ENCODE peak calls at places on chromosomes 7 and 10, in five cellular contexts. One of them, this sample, is unnamed.

GRCh38 chr10:1229574-1229973 is 173.4 kb downstream of the WDR37 start:
- DNase-seq in OCI-M1: no peak
- DNase-seq in effector CD4-positive, alpha-beta T cell: no peak
- DNase-seq in NCI-H1092 treated with DMSO at 0.1 percent for 48 hours: no peak
- DNase-seq in T-helper 9 cell: no peak
- DNase-seq in this sample: no peak

GRCh38 chr7:105268056-105268455 is 120.7 kb downstream of the SRPK2 start:
- DNase-seq in OCI-M1: no peak
- DNase-seq in effector CD4-positive, alpha-beta T cell: no peak
- DNase-seq in NCI-H1092 treated with DMSO at 0.1 percent for 48 hours: no peak
- DNase-seq in T-helper 9 cell: no peak
- DNase-seq in this sample: peak

GRCh38 chr7:128209229-128210035 is 31.6 kb upstream of the LEP start:
- DNase-seq in OCI-M1: peak
- DNase-seq in effector CD4-positive, alpha-beta T cell: peak
- DNase-seq in NCI-H1092 treated with DMSO at 0.1 percent for 48 hours: peak
- DNase-seq in T-helper 9 cell: peak
- DNase-seq in this sample: peak

GRCh38 chr7:27576360-27576944 is 86.2 kb downstream of the HIBADH start:
- DNase-seq in OCI-M1: peak
- DNase-seq in effector CD4-positive, alpha-beta T cell: no peak
- DNase-seq in NCI-H1092 treated with DMSO at 0.1 percent for 48 hours: peak
- DNase-seq in T-helper 9 cell: no peak
- DNase-seq in this sample: peak

GRCh38 chr10:103816431-103816830 is 38.9 kb downstream of the SH3PXD2A start:
- DNase-seq in OCI-M1: peak
- DNase-seq in effector CD4-positive, alpha-beta T cell: no peak
- DNase-seq in NCI-H1092 treated with DMSO at 0.1 percent for 48 hours: no peak
- DNase-seq in T-helper 9 cell: no peak
- DNase-seq in this sample: no peak

GRCh38 chr10:65701168-65701776 is 1224.6 kb upstream of the LRRTM3 start:
- DNase-seq in OCI-M1: no peak
- DNase-seq in effector CD4-positive, alpha-beta T cell: no peak
- DNase-seq in NCI-H1092 treated with DMSO at 0.1 percent for 48 hours: no peak
- DNase-seq in T-helper 9 cell: no peak
- DNase-seq in this sample: no peak

GRCh38 chr7:139105037-139105382 is 4.5 kb downstream of the ZC3HAV1 start:
- DNase-seq in OCI-M1: peak
- DNase-seq in effector CD4-positive, alpha-beta T cell: no peak
- DNase-seq in NCI-H1092 treated with DMSO at 0.1 percent for 48 hours: no peak
- DNase-seq in T-helper 9 cell: no peak
- DNase-seq in this sample: no peak

GRCh38 chr10:59865101-59865500 is 41.3 kb downstream of the CCDC6 start:
- DNase-seq in OCI-M1: peak
- DNase-seq in effector CD4-positive, alpha-beta T cell: no peak
- DNase-seq in NCI-H1092 treated with DMSO at 0.1 percent for 48 hours: no peak
- DNase-seq in T-helper 9 cell: no peak
- DNase-seq in this sample: peak

GRCh38 chr7:101753316-101753715 is 64.1 kb upstream of the CUX1 start:
- DNase-seq in OCI-M1: no peak
- DNase-seq in effector CD4-positive, alpha-beta T cell: no peak
- DNase-seq in NCI-H1092 treated with DMSO at 0.1 percent for 48 hours: no peak
- DNase-seq in T-helper 9 cell: no peak
- DNase-seq in this sample: no peak

GRCh38 chr10:122576291-122576690 is 15.7 kb downstream of the DMBT1 start:
- DNase-seq in OCI-M1: no peak
- DNase-seq in effector CD4-positive, alpha-beta T cell: no peak
- DNase-seq in NCI-H1092 treated with DMSO at 0.1 percent for 48 hours: no peak
- DNase-seq in T-helper 9 cell: no peak
- DNase-seq in this sample: no peak

GRCh38 chr7:68133045-68133444 is 1136.4 kb downstream of the TYW1 start:
- DNase-seq in OCI-M1: no peak
- DNase-seq in effector CD4-positive, alpha-beta T cell: no peak
- DNase-seq in NCI-H1092 treated with DMSO at 0.1 percent for 48 hours: no peak
- DNase-seq in T-helper 9 cell: no peak
- DNase-seq in this sample: no peak

GRCh38 chr10:28984431-28984830 is 304.4 kb upstream of the LYZL1 start:
- DNase-seq in OCI-M1: peak
- DNase-seq in effector CD4-positive, alpha-beta T cell: no peak
- DNase-seq in NCI-H1092 treated with DMSO at 0.1 percent for 48 hours: no peak
- DNase-seq in T-helper 9 cell: no peak
- DNase-seq in this sample: peak

GRCh38 chr7:38584443-38585210 is 46.5 kb downstream of the AMPH start:
- DNase-seq in OCI-M1: no peak
- DNase-seq in effector CD4-positive, alpha-beta T cell: no peak
- DNase-seq in NCI-H1092 treated with DMSO at 0.1 percent for 48 hours: no peak
- DNase-seq in T-helper 9 cell: no peak
- DNase-seq in this sample: peak

GRCh38 chr10:98378722-98379121 is 36.3 kb downstream of the PYROXD2 start:
- DNase-seq in OCI-M1: no peak
- DNase-seq in effector CD4-positive, alpha-beta T cell: no peak
- DNase-seq in NCI-H1092 treated with DMSO at 0.1 percent for 48 hours: no peak
- DNase-seq in T-helper 9 cell: no peak
- DNase-seq in this sample: no peak

GRCh38 chr7:139675127-139676110 is 102.4 kb downstream of the HIPK2 start:
- DNase-seq in OCI-M1: no peak
- DNase-seq in effector CD4-positive, alpha-beta T cell: no peak
- DNase-seq in NCI-H1092 treated with DMSO at 0.1 percent for 48 hours: no peak
- DNase-seq in T-helper 9 cell: no peak
- DNase-seq in this sample: no peak

GRCh38 chr7:66921396-66921917 is 432 bp downstream of the TMEM248 start:
- DNase-seq in OCI-M1: no peak
- DNase-seq in effector CD4-positive, alpha-beta T cell: no peak
- DNase-seq in NCI-H1092 treated with DMSO at 0.1 percent for 48 hours: peak
- DNase-seq in T-helper 9 cell: peak
- DNase-seq in this sample: peak

GRCh38 chr10:12596055-12596576 is 246.8 kb downstream of the CAMK1D start:
- DNase-seq in OCI-M1: no peak
- DNase-seq in effector CD4-positive, alpha-beta T cell: no peak
- DNase-seq in NCI-H1092 treated with DMSO at 0.1 percent for 48 hours: no peak
- DNase-seq in T-helper 9 cell: no peak
- DNase-seq in this sample: no peak

GRCh38 chr7:139950881-139951525 is 111.7 kb downstream of the PARP12 start:
- DNase-seq in OCI-M1: no peak
- DNase-seq in effector CD4-positive, alpha-beta T cell: no peak
- DNase-seq in NCI-H1092 treated with DMSO at 0.1 percent for 48 hours: peak
- DNase-seq in T-helper 9 cell: no peak
- DNase-seq in this sample: no peak

GRCh38 chr10:4652111-4653010 is 173.6 kb upstream of the AKR1E2 start:
- DNase-seq in OCI-M1: no peak
- DNase-seq in effector CD4-positive, alpha-beta T cell: no peak
- DNase-seq in NCI-H1092 treated with DMSO at 0.1 percent for 48 hours: no peak
- DNase-seq in T-helper 9 cell: no peak
- DNase-seq in this sample: no peak

GRCh38 chr7:156906281-156906680 is 13.3 kb upstream of the LMBR1 start:
- DNase-seq in OCI-M1: no peak
- DNase-seq in effector CD4-positive, alpha-beta T cell: no peak
- DNase-seq in NCI-H1092 treated with DMSO at 0.1 percent for 48 hours: no peak
- DNase-seq in T-helper 9 cell: no peak
- DNase-seq in this sample: no peak

GRCh38 chr10:20682782-20683181 is 214.3 kb downstream of the NEBL start:
- DNase-seq in OCI-M1: peak
- DNase-seq in effector CD4-positive, alpha-beta T cell: no peak
- DNase-seq in NCI-H1092 treated with DMSO at 0.1 percent for 48 hours: no peak
- DNase-seq in T-helper 9 cell: no peak
- DNase-seq in this sample: no peak

GRCh38 chr10:117074621-117075020 is 63.4 kb downstream of the VAX1 start:
- DNase-seq in OCI-M1: peak
- DNase-seq in effector CD4-positive, alpha-beta T cell: no peak
- DNase-seq in NCI-H1092 treated with DMSO at 0.1 percent for 48 hours: peak
- DNase-seq in T-helper 9 cell: no peak
- DNase-seq in this sample: no peak

GRCh38 chr10:20933705-20934104 is 36.6 kb upstream of the NEBL start:
- DNase-seq in OCI-M1: no peak
- DNase-seq in effector CD4-positive, alpha-beta T cell: no peak
- DNase-seq in NCI-H1092 treated with DMSO at 0.1 percent for 48 hours: no peak
- DNase-seq in T-helper 9 cell: no peak
- DNase-seq in this sample: no peak

GRCh38 chr7:582931-583330 is 63.3 kb upstream of the PDGFA start:
- DNase-seq in OCI-M1: no peak
- DNase-seq in effector CD4-positive, alpha-beta T cell: no peak
- DNase-seq in NCI-H1092 treated with DMSO at 0.1 percent for 48 hours: no peak
- DNase-seq in T-helper 9 cell: no peak
- DNase-seq in this sample: no peak

GRCh38 chr7:120799813-120800483 is 58.0 kb downstream of the TSPAN12 start:
- DNase-seq in OCI-M1: no peak
- DNase-seq in effector CD4-positive, alpha-beta T cell: no peak
- DNase-seq in NCI-H1092 treated with DMSO at 0.1 percent for 48 hours: no peak
- DNase-seq in T-helper 9 cell: no peak
- DNase-seq in this sample: no peak

GRCh38 chr7:101402081-101402779 is 39.6 kb downstream of the COL26A1 start:
- DNase-seq in OCI-M1: no peak
- DNase-seq in effector CD4-positive, alpha-beta T cell: no peak
- DNase-seq in NCI-H1092 treated with DMSO at 0.1 percent for 48 hours: no peak
- DNase-seq in T-helper 9 cell: no peak
- DNase-seq in this sample: peak

GRCh38 chr7:128841961-128842673 is 11.9 kb downstream of the FLNC start:
- DNase-seq in OCI-M1: peak
- DNase-seq in effector CD4-positive, alpha-beta T cell: peak
- DNase-seq in NCI-H1092 treated with DMSO at 0.1 percent for 48 hours: peak
- DNase-seq in T-helper 9 cell: peak
- DNase-seq in this sample: no peak

GRCh38 chr10:124449170-124450009 is 445 bp downstream of the NKX1-2 start:
- DNase-seq in OCI-M1: no peak
- DNase-seq in effector CD4-positive, alpha-beta T cell: no peak
- DNase-seq in NCI-H1092 treated with DMSO at 0.1 percent for 48 hours: no peak
- DNase-seq in T-helper 9 cell: no peak
- DNase-seq in this sample: no peak

GRCh38 chr10:36681751-36682633 is 443.4 kb upstream of the ANKRD30A start:
- DNase-seq in OCI-M1: no peak
- DNase-seq in effector CD4-positive, alpha-beta T cell: no peak
- DNase-seq in NCI-H1092 treated with DMSO at 0.1 percent for 48 hours: no peak
- DNase-seq in T-helper 9 cell: no peak
- DNase-seq in this sample: no peak

GRCh38 chr7:141511370-141512335 is 39.6 kb upstream of the AGK start:
- DNase-seq in OCI-M1: no peak
- DNase-seq in effector CD4-positive, alpha-beta T cell: no peak
- DNase-seq in NCI-H1092 treated with DMSO at 0.1 percent for 48 hours: no peak
- DNase-seq in T-helper 9 cell: no peak
- DNase-seq in this sample: no peak

GRCh38 chr10:73485320-73485719 is 10.5 kb downstream of the PPP3CB start:
- DNase-seq in OCI-M1: no peak
- DNase-seq in effector CD4-positive, alpha-beta T cell: no peak
- DNase-seq in NCI-H1092 treated with DMSO at 0.1 percent for 48 hours: no peak
- DNase-seq in T-helper 9 cell: no peak
- DNase-seq in this sample: no peak

GRCh38 chr7:128311-129080 is 63.9 kb upstream of the FAM20C start:
- DNase-seq in OCI-M1: no peak
- DNase-seq in effector CD4-positive, alpha-beta T cell: no peak
- DNase-seq in NCI-H1092 treated with DMSO at 0.1 percent for 48 hours: no peak
- DNase-seq in T-helper 9 cell: no peak
- DNase-seq in this sample: no peak

GRCh38 chr10:22366771-22367170 is 21.5 kb downstream of the SPAG6 start:
- DNase-seq in OCI-M1: peak
- DNase-seq in effector CD4-positive, alpha-beta T cell: no peak
- DNase-seq in NCI-H1092 treated with DMSO at 0.1 percent for 48 hours: no peak
- DNase-seq in T-helper 9 cell: no peak
- DNase-seq in this sample: no peak

GRCh38 chr10:98309366-98310355 is 41.7 kb upstream of the LOXL4 start:
- DNase-seq in OCI-M1: peak
- DNase-seq in effector CD4-positive, alpha-beta T cell: no peak
- DNase-seq in NCI-H1092 treated with DMSO at 0.1 percent for 48 hours: peak
- DNase-seq in T-helper 9 cell: no peak
- DNase-seq in this sample: peak

GRCh38 chr10:30432631-30433285 is 1.2 kb upstream of the MAP3K8 start:
- DNase-seq in OCI-M1: no peak
- DNase-seq in effector CD4-positive, alpha-beta T cell: no peak
- DNase-seq in NCI-H1092 treated with DMSO at 0.1 percent for 48 hours: no peak
- DNase-seq in T-helper 9 cell: no peak
- DNase-seq in this sample: no peak

This sample was measured in NCI-H226.